ENCODE peak calls at places on chromosomes 1 and 21, in seven cellular contexts. M is A549, V is OCI-LY7, A is pancreas, Z is mammary epithelial cell, D is heart left ventricle, O is hepatocyte. Y is an unnamed sample.

GRCh38 chr1:108716437-108717230 is 3.9 kb downstream of the FNDC7 start:
- DNase-seq in Z (no peak), V (no peak), A (no peak), O (no peak), D (no peak), M (no peak), Y (no peak)

GRCh38 chr1:27496604-27497155 is 6.7 kb upstream of the WASF2 start:
- DNase-seq in D (no peak), A (no peak), O (peak; percentile 59), Z (no peak), V (no peak), M (no peak), Y (no peak)

GRCh38 chr1:232678185-232678886 is 48.4 kb upstream of the SIPA1L2 start:
- DNase-seq in D (no peak), V (no peak), A (peak; percentile 21), Z (peak; percentile 89), M (peak; percentile 11), O (peak; percentile 79), Y (no peak)

GRCh38 chr1:212583643-212584042 is 24.9 kb upstream of the ATF3 start:
- DNase-seq in O (no peak), A (no peak), M (no peak), Z (no peak), V (no peak), D (no peak), Y (no peak)

GRCh38 chr1:19250629-19251304 is 557 bp downstream of the EMC1 start:
- DNase-seq in M (no peak), Z (no peak), V (no peak), D (no peak), A (no peak), O (no peak), Y (no peak)

GRCh38 chr1:218299416-218299815 is 14.3 kb downstream of the RRP15 start:
- DNase-seq in D (no peak), V (peak; percentile 30), Z (peak; percentile 32), O (peak; percentile 37), M (peak; percentile 62), A (no peak), Y (no peak)

GRCh38 chr21:35705888-35706287 is 354.4 kb downstream of the SETD4 start:
- DNase-seq in A (no peak), M (no peak), D (no peak), V (no peak), Z (no peak), O (no peak), Y (no peak)

GRCh38 chr21:33688343-33688742 is 46.0 kb downstream of the ITSN1 start:
- DNase-seq in M (no peak), D (no peak), O (no peak), V (no peak), Z (no peak), A (no peak), Y (no peak)

GRCh38 chr1:203677771-203678170 is 51.1 kb downstream of the ATP2B4 start:
- DNase-seq in V (no peak), D (no peak), Z (no peak), M (no peak), A (no peak), O (no peak), Y (no peak)
- H3K27ac ChIP-seq in V (no peak overlapping the region), D (no peak overlapping the region), Z (no peak overlapping the region), M (no peak overlapping the region), A (no peak overlapping the region), O (no peak overlapping the region), Y (peak overlapping the region; percentile 14)

GRCh38 chr1:210311726-210312493 is 16.8 kb upstream of the HHAT start:
- DNase-seq in V (no peak), A (no peak), Z (no peak), M (no peak), D (peak; percentile 43), O (no peak), Y (no peak)
- H3K4me3 ChIP-seq in V (peak overlapping the region; percentile 51), A (peak overlapping the region; percentile 39), Z (no peak overlapping the region), M (peak overlapping the region; percentile 49), D (peak overlapping the region; percentile 44), O (no peak overlapping the region), Y (peak overlapping the region; percentile 67)

GRCh38 chr21:37751268-37751975 is 164.8 kb downstream of the KCNJ6 start:
- DNase-seq in A (no peak), D (peak; percentile 58), Z (no peak), V (no peak), O (peak; percentile 58), M (no peak), Y (no peak)

GRCh38 chr21:37749132-37749531 is 167.1 kb downstream of the KCNJ6 start:
- DNase-seq in M (no peak), V (no peak), Z (peak; percentile 72), A (no peak), O (no peak), D (no peak), Y (no peak)

GRCh38 chr21:37748351-37748750 is 167.9 kb downstream of the KCNJ6 start:
- DNase-seq in D (no peak), O (no peak), A (no peak), Z (peak; percentile 17), M (no peak), V (no peak), Y (no peak)

GRCh38 chr21:37742532-37742931 is 173.7 kb downstream of the KCNJ6 start:
- DNase-seq in V (peak; percentile 13), Z (peak; percentile 25), M (no peak), D (no peak), O (no peak), A (no peak), Y (no peak)

DNA sequence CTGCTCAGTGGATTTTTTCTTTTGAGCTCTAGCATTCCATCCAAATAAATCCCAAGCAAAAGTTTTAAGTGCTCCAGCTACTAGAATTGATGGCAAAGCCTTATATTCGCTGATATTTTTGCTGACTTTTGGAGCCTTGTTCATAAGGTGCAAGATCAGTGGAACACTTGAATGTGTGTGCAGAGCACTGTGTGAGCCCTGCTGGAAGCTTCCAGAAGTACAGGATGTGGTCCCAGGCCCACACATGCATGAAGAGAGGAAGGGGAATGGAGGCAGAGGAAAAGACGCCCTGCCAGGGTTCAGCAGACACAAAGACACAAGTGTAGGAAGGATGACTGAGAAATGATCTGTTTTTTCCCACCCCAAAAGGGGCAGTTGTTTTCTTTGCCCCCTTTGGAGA is 169.4 kb downstream of the KCNJ6 start:
- DNase-seq in V (no peak), Z (no peak), M (no peak), O (no peak), D (no peak), A (no peak), Y (no peak)
- TF ChIP-seq CTCF in V (no peak), Z (no peak), M (no peak), O (no peak), D (no peak), A (no peak), Y (no peak)

GRCh38 chr1:66687333-66687732 is 64.9 kb upstream of the DYNLT5 start:
- DNase-seq in V (no peak), D (no peak), A (no peak), O (no peak), Z (no peak), M (no peak), Y (no peak)

GRCh38 chr1:66684353-66684752 is 67.9 kb upstream of the DYNLT5 start:
- DNase-seq in Z (no peak), O (no peak), V (no peak), D (no peak), M (no peak), A (no peak), Y (no peak)

GRCh38 chr1:66686406-66686805 is 65.9 kb upstream of the DYNLT5 start:
- DNase-seq in A (no peak), D (no peak), M (no peak), Z (no peak), O (no peak), V (no peak), Y (no peak)

GRCh38 chr1:66685670-66686069 is 66.6 kb upstream of the DYNLT5 start:
- DNase-seq in A (no peak), D (no peak), V (no peak), M (no peak), O (no peak), Z (peak; percentile 23), Y (no peak)

GRCh38 chr1:66685265-66685664 is 67.0 kb upstream of the DYNLT5 start:
- DNase-seq in D (no peak), O (no peak), Z (no peak), V (no peak), A (no peak), M (no peak), Y (no peak)
- H3K27ac ChIP-seq in D (no peak overlapping the region), O (no peak overlapping the region), Z (no peak overlapping the region), V (no peak overlapping the region), A (no peak overlapping the region), M (no peak overlapping the region), Y (peak overlapping the region; percentile 7)

Y was measured in coronary artery.